ENCODE peak calls at places on chromosome 5, in four cellular contexts. P is mammary epithelial cell, H is sigmoid colon, T is heart left ventricle. X is an unnamed sample. For H3K4me1, the result is how much of the 10 kb centered on the place peaks cover.

GRCh38 chr5:7802855-7803254 is 48.1 kb downstream of the CFAP90 start:
- DNase-seq in P (peak), H (no peak), T (no peak), X (no peak)

GRCh38 chr5:53359906-53360305 is 120.5 kb upstream of the FST start:
- DNase-seq in P (peak), H (no peak), T (no peak), X (no peak)

GRCh38 chr5:9105851-9106250 is 440.0 kb downstream of the SEMA5A start:
- DNase-seq in P (no peak), H (no peak), T (no peak), X (no peak)

GRCh38 chr5:32984851-32985250 is 273.7 kb downstream of the NPR3 start:
- DNase-seq in P (peak), H (no peak), T (no peak), X (no peak)

GRCh38 chr5:6545036-6545693 is 87.7 kb downstream of the NSUN2 start:
- DNase-seq in P (no peak), H (no peak), T (no peak), X (no peak)

GRCh38 chr5:16120579-16120978 is 59.0 kb downstream of the MARCHF11 start:
- DNase-seq in P (no peak), H (no peak), T (no peak), X (no peak)

GRCh38 chr5:322942-323879 is 1.7 kb downstream of the AHRR start:
- DNase-seq in P (no peak), H (no peak), T (no peak), X (no peak)

GRCh38 chr5:142364251-142365145 is 39.7 kb upstream of the SPRY4 start:
- DNase-seq in P (peak), H (peak), T (peak), X (no peak)

GRCh38 chr5:40277161-40277906 is 402.4 kb upstream of the PTGER4 start:
- DNase-seq in P (no peak), H (no peak), T (no peak), X (no peak)

GRCh38 chr5:74262810-74263209 is 377.7 kb downstream of the ENC1 start:
- DNase-seq in P (no peak), H (no peak), T (no peak), X (no peak)

GRCh38 chr5:10536931-10537579 is 26.8 kb upstream of the ANKRD33B start:
- DNase-seq in P (no peak), H (peak), T (no peak), X (no peak)

GRCh38 chr5:86971034-86971511 is 296.6 kb upstream of the RASA1 start:
- DNase-seq in P (peak), H (no peak), T (no peak), X (no peak)

GRCh38 chr5:33789558-33789957 is 102.2 kb downstream of the ADAMTS12 start:
- DNase-seq in P (no peak), H (no peak), T (no peak), X (no peak)

GRCh38 chr5:154302181-154302580 is 111.6 kb downstream of the GALNT10 start:
- DNase-seq in P (no peak), H (peak), T (peak), X (no peak)

GRCh38 chr5:34691326-34691725 is 35.2 kb downstream of the RAI14 start:
- DNase-seq in P (no peak), H (no peak), T (no peak), X (no peak)

GRCh38 chr5:152593388-152593787 is 188.3 kb upstream of the NMUR2 start:
- DNase-seq in P (no peak), H (no peak), T (no peak), X (no peak)

GRCh38 chr5:142881076-142881466 is 110.9 kb downstream of the ARHGAP26 start:
- DNase-seq in P (no peak), H (no peak), T (no peak), X (peak)

GRCh38 chr5:73365301-73365853 is 83.2 kb downstream of the FOXD1 start:
- DNase-seq in P (peak), H (no peak), T (no peak), X (no peak)

DNA sequence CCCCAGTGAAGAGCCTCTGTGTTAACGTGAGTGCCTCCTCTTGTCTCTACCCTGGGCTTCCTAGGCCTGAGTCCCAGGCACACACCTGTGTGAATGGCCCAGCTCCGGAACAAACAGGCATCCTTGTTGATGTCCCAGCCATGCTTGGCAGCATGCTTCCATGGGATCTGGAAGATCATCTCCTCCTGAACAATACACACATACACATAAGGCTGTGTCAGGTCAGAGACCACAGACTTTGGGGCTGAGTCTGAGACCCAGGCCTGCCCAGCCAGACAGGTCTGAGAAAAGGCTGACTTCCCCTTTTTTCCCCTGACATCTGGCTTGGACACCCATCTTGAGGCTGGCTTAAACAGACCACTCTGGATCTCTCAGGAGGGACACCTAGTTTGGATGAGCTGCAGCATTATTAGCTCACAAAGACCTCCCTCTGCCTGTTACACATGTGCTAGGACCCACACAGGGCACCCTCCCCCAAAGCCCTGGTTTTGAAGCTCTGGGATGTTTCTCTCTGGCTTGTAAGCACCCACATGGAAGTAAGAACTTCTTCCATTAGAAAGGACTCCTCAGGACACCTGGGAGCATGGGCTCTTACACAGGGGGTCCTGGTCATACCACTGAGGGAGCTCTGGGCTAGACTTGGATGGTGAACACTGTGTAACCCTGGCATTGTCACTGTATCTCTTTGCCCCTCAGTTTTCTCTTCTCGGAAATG is 2.6 kb downstream of the IRF1 start:
- DNase-seq in P (no peak), H (peak), T (peak), X (no peak)
- H3K4me1 ChIP-seq in P (under half), H (under half), T (half or more), X (under half)

GRCh38 chr5:149941795-149942194 is 2.8 kb downstream of the PDE6A start:
- DNase-seq in P (no peak), H (no peak), T (no peak), X (no peak)
- H3K4me1 ChIP-seq in P (under half), H (under half), T (under half), X (under half)

GRCh38 chr5:95989283-95990048 is 27.8 kb upstream of the ELL2 start:
- DNase-seq in P (no peak), H (no peak), T (no peak), X (no peak)
- H3K4me1 ChIP-seq in P (under half), H (under half), T (under half), X (under half)

GRCh38 chr5:170268884-170269283 is 28.7 kb downstream of the LCP2 start:
- DNase-seq in P (no peak), H (no peak), T (no peak), X (no peak)
- H3K4me1 ChIP-seq in P (under half), H (under half), T (under half), X (under half)

X was measured in iPS DF 6.9.